ENCODE peak calls at places on chromosome X, in ten cellular contexts. Q is small intestine, L is right cardiac atrium, P is HFF-Myc, E is kidney epithelial cell, G is body of pancreas, A is NB4, Y is IMR-90, F is prostate gland, I is astrocyte of the cerebellum. H is an unnamed sample.

GRCh38 chrX:109672239-109672638 is 47.3 kb upstream of the KCNE5 start:
- DNase-seq in I (no peak), P (no peak), A (no peak), L (no peak), Y (no peak), G (no peak), F (no peak), E (no peak), Q (no peak), H (no peak)

GRCh38 chrX:38233891-38234807 is 13.5 kb upstream of the SRPX start:
- DNase-seq in L (peak; percentile 45), I (peak; percentile 70), P (no peak), F (no peak), G (no peak), Q (no peak), A (no peak), Y (peak; percentile 73), E (peak; percentile 38), H (no peak)

GRCh38 chrX:17846045-17846444 is 15.1 kb downstream of the RAI2 start:
- DNase-seq in Y (no peak), L (no peak), P (no peak), Q (no peak), E (no peak), F (no peak), A (no peak), G (no peak), I (no peak), H (no peak)

GRCh38 chrX:33970028-33970932 is 161.8 kb downstream of the FAM47A start:
- DNase-seq in P (no peak), I (no peak), G (no peak), Y (no peak), E (no peak), A (peak; percentile 73), Q (no peak), L (no peak), F (no peak), H (no peak)

GRCh38 chrX:13898603-13899002 is 81.7 kb upstream of the GPM6B start:
- DNase-seq in P (no peak), Q (no peak), E (no peak), I (no peak), L (no peak), F (no peak), G (no peak), A (no peak), Y (peak; percentile 71), H (no peak)

GRCh38 chrX:103688949-103689348 is 2.5 kb upstream of the MORF4L2 start:
- DNase-seq in A (peak; percentile 44), I (no peak), Q (peak; percentile 37), P (no peak), F (no peak), Y (peak; percentile 44), L (no peak), E (no peak), G (no peak), H (no peak)

GRCh38 chrX:25344191-25344936 is 328.6 kb upstream of the ARX start:
- DNase-seq in Y (no peak), L (no peak), F (no peak), A (no peak), Q (no peak), G (no peak), I (no peak), E (peak; percentile 7), P (no peak), H (no peak)

GRCh38 chrX:56233682-56234081 is 1.5 kb downstream of the KLF8 start:
- DNase-seq in Q (no peak), I (no peak), E (peak; percentile 7), L (peak; percentile 61), P (no peak), G (peak; percentile 56), Y (no peak), A (no peak), F (peak; percentile 39), H (no peak)

GRCh38 chrX:44908198-44908597 is 35.2 kb downstream of the KDM6A start:
- DNase-seq in G (no peak), P (no peak), Y (peak; percentile 28), I (no peak), E (no peak), L (no peak), F (no peak), Q (no peak), A (peak; percentile 32), H (no peak)

GRCh38 chrX:130395341-130395740 is 6.4 kb upstream of the RBMX2 start:
- DNase-seq in Y (no peak), E (no peak), Q (no peak), F (no peak), A (no peak), P (no peak), L (no peak), I (no peak), G (no peak), H (no peak)

GRCh38 chrX:73525928-73526690 is 36.9 kb upstream of the CHIC1 start:
- DNase-seq in E (no peak), A (no peak), G (no peak), L (no peak), P (no peak), Y (no peak), I (no peak), F (no peak), Q (no peak), H (no peak)

GRCh38 chrX:20141281-20142220 is at the start of gene EIF1AX:
- DNase-seq in A (peak; percentile 97), P (peak; percentile 90), I (peak; percentile 97), F (peak; percentile 95), L (peak; percentile 99), Y (peak; percentile 99), G (peak; percentile 98), E (peak; percentile 94), Q (peak; percentile 97), H (peak; percentile 82)

GRCh38 chrX:65878456-65878855 is 161.4 kb downstream of the VSIG4 start:
- DNase-seq in Y (no peak), L (no peak), P (no peak), Q (no peak), G (no peak), E (no peak), A (no peak), I (no peak), F (no peak), H (no peak)

GRCh38 chrX:65877953-65878352 is 161.9 kb downstream of the VSIG4 start:
- DNase-seq in F (no peak), I (no peak), P (no peak), Y (no peak), G (no peak), Q (no peak), E (no peak), A (no peak), L (no peak), H (no peak)

GRCh38 chrX:65879977-65880799 is 159.7 kb downstream of the VSIG4 start:
- DNase-seq in F (no peak), Q (no peak), P (no peak), I (no peak), G (no peak), L (no peak), A (no peak), Y (no peak), E (no peak), H (no peak)

DNA sequence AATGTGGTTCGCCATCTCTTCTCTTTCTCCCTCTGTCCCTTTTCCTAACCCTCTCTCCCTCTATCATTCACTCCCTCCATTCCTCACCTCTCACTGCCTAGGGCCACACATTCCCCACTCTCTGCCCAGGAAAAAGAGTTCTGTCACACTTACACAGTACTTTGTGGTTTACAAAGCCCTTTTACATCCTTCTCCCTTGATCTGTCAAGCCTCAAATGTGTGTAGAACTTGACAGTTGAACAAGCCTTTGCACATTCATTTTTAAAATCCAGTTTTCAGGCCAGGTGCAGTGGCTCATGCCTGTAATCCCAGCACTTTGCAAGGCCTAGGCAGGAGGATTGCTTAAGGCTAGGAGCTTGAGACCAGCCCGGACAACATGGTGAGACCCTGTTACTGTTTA is 156.3 kb downstream of the VSIG4 start:
- DNase-seq in F (no peak), Y (no peak), Q (no peak), A (no peak), L (no peak), P (no peak), G (no peak), I (no peak), E (no peak), H (no peak)
- H3K4me3 ChIP-seq in F (no peak overlapping the region), Y (no peak overlapping the region), Q (no peak overlapping the region), A (no peak overlapping the region), L (no peak overlapping the region), P (no peak overlapping the region), G (no peak overlapping the region), I (no peak overlapping the region), E (no peak overlapping the region), H (no peak overlapping the region)

DNA sequence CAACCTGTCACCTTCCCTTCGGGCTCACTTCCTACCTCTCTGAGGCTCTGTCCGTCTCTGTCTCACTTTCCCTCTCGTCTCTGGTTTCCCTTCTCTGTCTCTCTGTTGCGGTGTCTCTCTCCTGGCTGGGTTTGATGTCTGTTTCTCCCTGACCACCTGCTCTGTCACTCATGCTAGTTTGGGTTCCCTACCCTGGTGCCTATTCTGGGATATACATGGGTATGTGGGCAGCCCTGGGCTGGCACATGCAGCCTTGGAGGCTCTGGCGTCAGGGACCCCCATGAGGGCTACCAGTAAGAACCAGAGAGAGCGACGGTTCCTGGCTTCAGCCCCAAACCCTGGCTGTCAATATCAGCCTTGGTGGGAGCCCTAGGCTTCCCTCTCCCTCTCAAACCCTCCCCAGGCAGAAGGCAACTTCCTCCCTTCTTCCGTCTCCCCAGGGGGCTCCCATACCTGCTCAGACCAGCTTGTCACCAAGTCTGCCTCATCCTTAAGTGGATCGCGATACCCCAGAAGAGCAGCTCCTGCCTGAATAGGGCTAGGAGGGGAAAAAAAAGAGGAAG is 314 bp downstream of the DNASE1L1 start:
- DNase-seq in E (no peak), A (no peak), Q (no peak), I (no peak), F (no peak), P (no peak), G (no peak), L (no peak), Y (no peak), H (no peak)
- H3K4me3 ChIP-seq in E (peak overlapping the region; percentile 32), A (peak overlapping the region; percentile 49), Q (no peak overlapping the region), I (peak overlapping the region; percentile 45), F (no peak overlapping the region), P (peak overlapping the region; percentile 38), G (no peak overlapping the region), L (peak overlapping the region; percentile 37), Y (peak overlapping the region; percentile 76), H (peak overlapping the region; percentile 56)

GRCh38 chrX:85244411-85245210 is 820 bp downstream of the ZNF711 start:
- DNase-seq in A (no peak), L (peak; percentile 13), G (peak; percentile 2), F (peak; percentile 3), I (no peak), Y (peak; percentile 7), E (no peak), Q (peak; percentile 7), P (no peak), H (no peak)

GRCh38 chrX:85243155-85243554 is 424 bp downstream of the SATL1 start:
- DNase-seq in F (no peak), L (no peak), Y (no peak), G (no peak), E (no peak), Q (no peak), P (no peak), A (no peak), I (no peak), H (no peak)

GRCh38 chrX:85243761-85244410 is at the start of the genes SATL1 and ZNF711:
- DNase-seq in Q (peak; percentile 37), E (no peak), L (peak; percentile 55), G (peak; percentile 64), Y (peak; percentile 51), A (no peak), I (peak; percentile 54), F (peak; percentile 39), P (no peak), H (no peak)
- H3K4me3 ChIP-seq in Q (peak within 1 kb of the TSS; percentile 53), E (peak within 1 kb of the TSS; percentile 80), L (peak within 1 kb of the TSS; percentile 78), G (peak within 1 kb of the TSS; percentile 27), Y (peak within 1 kb of the TSS; percentile 90), A (no peak within 1 kb of the TSS), I (peak within 1 kb of the TSS; percentile 72), F (peak within 1 kb of the TSS; percentile 44), P (peak within 1 kb of the TSS; percentile 64), H (peak within 1 kb of the TSS; percentile 72)

GRCh38 chrX:12791253-12792228 is at the start of gene PRPS2:
- DNase-seq in E (no peak), P (no peak), Y (peak; percentile 18), Q (peak; percentile 45), F (peak; percentile 57), G (peak; percentile 74), L (peak; percentile 73), I (no peak), A (peak; percentile 76), H (no peak)
- H3K4me3 ChIP-seq in E (peak within 1 kb of the TSS; percentile 71), P (peak within 1 kb of the TSS; percentile 67), Y (peak within 1 kb of the TSS; percentile 100), Q (peak within 1 kb of the TSS; percentile 70), F (peak within 1 kb of the TSS; percentile 50), G (peak within 1 kb of the TSS; percentile 62), L (peak within 1 kb of the TSS; percentile 76), I (peak within 1 kb of the TSS; percentile 65), A (peak within 1 kb of the TSS; percentile 73), H (peak within 1 kb of the TSS; percentile 71)